ENCODE peak calls at places on chromosomes 1 and 21, in four cellular contexts. X is uterus, E is pancreas, Y is body of pancreas. K is an unnamed sample.

GRCh38 chr1:76292418-76293184 is 218.1 kb downstream of the ST6GALNAC3 start:
- DNase-seq in Y (no peak), E (no peak), X (no peak), K (no peak)

GRCh38 chr1:194466706-194467105 is 1280.3 kb upstream of the B3GALT2 start:
- DNase-seq in Y (no peak), E (no peak), X (no peak), K (no peak)

GRCh38 chr1:74771913-74772515 is 39.1 kb downstream of the TYW3 start:
- DNase-seq in X (no peak), E (no peak), Y (no peak), K (no peak)

GRCh38 chr21:39564200-39564599 is 48.5 kb upstream of the B3GALT5 start:
- DNase-seq in X (no peak), E (peak; percentile 61), Y (peak; percentile 75), K (no peak)

GRCh38 chr1:247386217-247386616 is 29.8 kb upstream of the NLRP3 start:
- DNase-seq in X (no peak), E (no peak), Y (no peak), K (no peak)

GRCh38 chr1:58047265-58047858 is 499.2 kb downstream of the OMA1 start:
- DNase-seq in X (no peak), E (peak; percentile 2), Y (peak; percentile 17), K (peak; percentile 39)

GRCh38 chr1:29279406-29279805 is 43.1 kb downstream of the PTPRU start:
- DNase-seq in E (no peak), X (no peak), Y (no peak), K (no peak)

GRCh38 chr1:175887981-175888428 is 144.6 kb upstream of the TNR start:
- DNase-seq in X (peak; percentile 19), Y (peak; percentile 61), E (peak; percentile 36), K (peak; percentile 52)

GRCh38 chr1:19676438-19676922 is 11.8 kb downstream of the HTR6 start:
- DNase-seq in E (peak; percentile 34), X (peak; percentile 65), Y (peak; percentile 37), K (peak; percentile 47)

GRCh38 chr1:198253668-198254067 is 96.9 kb downstream of the NEK7 start:
- DNase-seq in E (no peak), Y (no peak), X (no peak), K (no peak)

GRCh38 chr1:16250547-16251251 is 13.7 kb upstream of the CPLANE2 start:
- DNase-seq in E (no peak), X (no peak), Y (no peak), K (no peak)

GRCh38 chr1:8477199-8477982 is 159.5 kb downstream of the SLC45A1 start:
- DNase-seq in E (no peak), X (no peak), Y (no peak), K (no peak)

GRCh38 chr1:159800177-159800935 is 1.8 kb upstream of the FCRL6 start:
- DNase-seq in Y (no peak), E (no peak), X (no peak), K (no peak)

GRCh38 chr1:103107696-103108524 is at the start of gene COL11A1:
- DNase-seq in E (no peak), Y (no peak), X (no peak), K (no peak)

GRCh38 chr1:117574206-117574835 is 31.5 kb upstream of the TENT5C start:
- DNase-seq in E (no peak), X (no peak), Y (no peak), K (no peak)

GRCh38 chr1:40014812-40015594 is 25.5 kb upstream of the CAP1 start:
- DNase-seq in E (no peak), X (no peak), Y (no peak), K (no peak)

GRCh38 chr21:36922861-36923260 is 43.6 kb downstream of the HLCS start:
- DNase-seq in Y (no peak), E (no peak), X (no peak), K (no peak)

GRCh38 chr21:36749935-36750578 is 51.1 kb downstream of the SIM2 start:
- DNase-seq in X (no peak), E (no peak), Y (no peak), K (peak; percentile 61)

GRCh38 chr21:42633858-42634257 is 19.6 kb upstream of the PDE9A start:
- DNase-seq in E (no peak), X (no peak), Y (no peak), K (no peak)

GRCh38 chr1:240465531-240465940 is 146.4 kb downstream of the GREM2 start:
- DNase-seq in X (no peak), Y (no peak), E (no peak), K (no peak)

GRCh38 chr1:22317231-22317919 is 134.3 kb upstream of the ZBTB40 start:
- DNase-seq in E (no peak), X (no peak), Y (no peak), K (peak; percentile 55)

GRCh38 chr1:67060811-67061218 is 6.9 kb upstream of the SLC35D1 start:
- DNase-seq in X (no peak), E (no peak), Y (peak; percentile 13), K (no peak)

GRCh38 chr1:42075179-42075578 is 78.0 kb upstream of the GUCA2B start:
- DNase-seq in E (no peak), X (no peak), Y (no peak), K (no peak)

GRCh38 chr1:55070765-55071164 is 31.4 kb downstream of the PCSK9 start:
- DNase-seq in Y (no peak), X (no peak), E (no peak), K (no peak)

GRCh38 chr1:200150721-200151120 is 123.2 kb downstream of the NR5A2 start:
- DNase-seq in X (no peak), Y (no peak), E (no peak), K (peak; percentile 68)

GRCh38 chr1:94617139-94617805 is 75.7 kb upstream of the F3 start:
- DNase-seq in Y (no peak), X (no peak), E (no peak), K (no peak)

GRCh38 chr1:161267332-161267731 is 8.8 kb downstream of the PCP4L1 start:
- DNase-seq in X (no peak), Y (no peak), E (no peak), K (no peak)

GRCh38 chr1:225746361-225747179 is 31.1 kb upstream of the SRP9 start:
- DNase-seq in E (peak; percentile 80), Y (peak; percentile 82), X (peak; percentile 80), K (peak; percentile 59)

GRCh38 chr1:21206117-21206516 is 29.4 kb upstream of the EIF4G3 start:
- DNase-seq in X (no peak), E (no peak), Y (no peak), K (no peak)

GRCh38 chr1:54347955-54348699 is 58.1 kb downstream of the SSBP3 start:
- DNase-seq in X (no peak), E (peak; percentile 93), Y (peak; percentile 86), K (peak; percentile 46)

GRCh38 chr21:28444131-28444530 is 548.5 kb downstream of the LTN1 start:
- DNase-seq in E (no peak), Y (no peak), X (no peak), K (no peak)

GRCh38 chr1:160101037-160101716 is 2.8 kb upstream of the IGSF8 start:
- DNase-seq in Y (peak; percentile 80), E (peak; percentile 75), X (peak; percentile 74), K (peak; percentile 86)

GRCh38 chr1:966135-966602 is at the start of gene PLEKHN1:
- DNase-seq in Y (no peak), E (no peak), X (no peak), K (peak; percentile 73)

DNA sequence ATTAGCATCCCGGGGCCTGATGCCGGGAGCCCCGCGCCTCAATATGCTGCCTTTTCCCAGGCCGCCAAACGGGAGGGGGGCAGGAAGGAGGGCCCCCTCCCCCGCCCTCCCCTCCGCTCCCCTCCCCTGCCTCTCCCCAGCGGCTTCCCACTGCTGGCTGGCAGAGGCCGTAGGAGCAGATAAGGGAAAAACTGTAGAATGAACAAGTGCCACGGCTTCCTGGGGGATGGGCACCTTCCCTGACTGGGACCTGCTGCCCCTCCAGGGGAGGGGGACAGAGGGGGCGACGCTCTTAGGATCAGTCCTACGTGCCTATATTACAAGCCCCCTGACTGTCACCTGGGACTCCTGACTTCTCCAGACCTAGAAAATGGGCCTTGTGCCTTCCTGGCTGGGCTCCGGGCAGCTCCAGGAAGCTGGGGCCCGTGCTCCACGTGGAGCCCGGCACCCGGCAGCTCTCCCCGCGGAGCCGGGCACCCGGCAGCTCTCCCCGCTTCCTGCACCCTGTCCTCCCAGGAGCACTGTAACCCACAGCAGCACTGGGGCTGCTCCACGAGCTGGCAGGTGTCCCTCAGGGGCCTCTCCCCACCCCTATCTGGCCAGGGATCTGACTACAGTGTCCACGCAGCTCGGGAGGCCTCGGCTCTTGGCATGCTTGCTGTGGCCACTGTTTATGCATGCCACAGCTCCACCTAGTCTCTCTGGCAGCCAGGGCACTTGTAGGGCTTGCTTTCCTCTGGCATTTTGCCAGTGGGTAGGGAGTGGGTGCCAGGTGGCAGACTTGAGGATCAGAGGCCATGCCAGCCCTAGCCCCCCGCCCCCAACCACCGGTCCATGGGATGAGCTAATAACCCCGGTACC is 668 bp upstream of the HES5 start:
- DNase-seq in X (no peak), E (no peak), Y (peak; percentile 41), K (no peak)
- H3K4me1 ChIP-seq in X (peaks cover 17% of the 10 kb centered on the region), E (peaks cover 23% of the 10 kb centered on the region), Y (peaks cover 49% of the 10 kb centered on the region), K (peaks cover 3% of the 10 kb centered on the region)

GRCh38 chr1:154324669-154325582 is at the start of gene ATP8B2:
- DNase-seq in X (peak; percentile 80), Y (peak; percentile 73), E (peak; percentile 58), K (peak; percentile 79)
- TF ChIP-seq CTCF in X (peak; percentile 96), Y (peak; percentile 81), E (peak; percentile 88), K (peak; percentile 83)

DNA sequence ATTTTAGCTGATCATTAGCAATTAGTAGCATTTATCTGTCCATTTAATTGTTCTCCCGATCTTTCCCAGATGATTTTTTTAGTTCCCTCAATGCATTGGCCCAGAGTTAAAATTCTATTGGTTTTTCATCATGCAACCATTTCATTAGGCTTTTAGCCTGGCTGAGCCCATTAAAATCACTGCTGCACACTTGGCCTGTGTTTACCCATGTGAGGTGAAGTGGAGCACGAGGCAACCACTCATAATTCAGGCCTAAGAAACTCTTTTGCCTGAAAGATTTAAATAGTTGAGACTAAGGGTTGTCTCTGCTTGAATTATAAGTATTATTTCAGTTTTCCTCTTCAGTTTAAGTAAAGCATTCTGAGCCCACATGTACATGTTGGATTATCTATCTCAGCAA is 889.0 kb upstream of the ADGRL4 start:
- DNase-seq in Y (no peak), E (no peak), X (no peak), K (no peak)
- H3K9me3 ChIP-seq in Y (no peaks in the 10 kb centered on the region), E (no peaks in the 10 kb centered on the region), X (no peaks in the 10 kb centered on the region), K (no peaks in the 10 kb centered on the region)

GRCh38 chr1:51559501-51559900 is 40.4 kb upstream of the EPS15 start:
- DNase-seq in Y (no peak), E (no peak), X (no peak), K (no peak)
- H3K4me1 ChIP-seq in Y (peaks cover 6% of the 10 kb centered on the region), E (peaks cover 4% of the 10 kb centered on the region), X (no peaks in the 10 kb centered on the region), K (peaks cover 23% of the 10 kb centered on the region)

GRCh38 chr1:231421971-231422797 is at the start of gene EGLN1:
- DNase-seq in X (peak; percentile 83), E (peak; percentile 82), Y (peak; percentile 86), K (peak; percentile 89)
- TF ChIP-seq CTCF in X (peak; percentile 47), E (peak; percentile 12), Y (peak; percentile 40), K (peak; percentile 55)

DNA sequence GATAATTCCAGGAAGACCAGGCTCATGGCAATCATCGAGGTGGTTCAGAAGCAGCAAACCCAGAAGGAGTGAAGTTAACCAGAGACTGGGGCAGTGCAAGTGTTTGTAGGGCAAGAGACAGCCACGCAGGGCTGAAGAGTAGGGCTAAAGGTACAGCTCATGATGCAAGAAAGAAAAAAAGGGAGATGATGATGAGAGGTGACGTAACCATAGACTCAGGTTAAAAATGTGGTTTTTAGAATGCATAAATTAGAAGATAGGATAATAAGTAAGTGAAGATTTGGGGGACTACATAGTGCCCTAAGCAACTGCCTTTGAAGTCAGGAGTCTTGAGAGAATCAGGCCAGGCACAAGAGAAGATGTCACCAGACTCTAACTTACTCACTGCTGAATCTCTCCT is 333 bp downstream of the LCE7A start:
- DNase-seq in E (no peak), Y (no peak), X (no peak), K (no peak)
- H3K9me3 ChIP-seq in E (no peaks in the 10 kb centered on the region), Y (no peaks in the 10 kb centered on the region), X (no peaks in the 10 kb centered on the region), K (no peaks in the 10 kb centered on the region)